ENCODE peak calls at places on chromosomes 5 and 9, in eight cellular contexts. A is fibroblast of the conjunctiva, Q is GM23338, D is anterior cingulate cortex, G is GM04503, J is caudate nucleus, U is foreskin keratinocyte, S is AG20443. W is an unnamed sample.

GRCh38 chr9:82923410-82924242 is 139.3 kb downstream of the RASEF start:
- DNase-seq in Q (no peak), U (no peak), A (no peak), S (no peak), D (no peak), J (no peak), G (no peak), W (no peak)

GRCh38 chr5:149924481-149924880 is 20.1 kb downstream of the PDE6A start:
- DNase-seq in D (no peak), A (peak), S (no peak), U (no peak), Q (no peak), J (no peak), G (no peak), W (no peak)

GRCh38 chr5:147303251-147303650 is 68.4 kb downstream of the STK32A start:
- DNase-seq in Q (no peak), U (no peak), S (peak), D (no peak), A (no peak), G (peak), J (no peak), W (no peak)

GRCh38 chr9:133742849-133743444 is 4.8 kb upstream of the SARDH start:
- DNase-seq in U (no peak), S (peak), J (peak), A (peak), G (no peak), D (peak), Q (peak), W (peak)

GRCh38 chr9:93130861-93131481 is 3.1 kb downstream of the NINJ1 start:
- DNase-seq in U (no peak), A (no peak), D (no peak), G (no peak), J (no peak), S (no peak), Q (no peak), W (no peak)

GRCh38 chr9:111794837-111795556 is at the start of gene SHOC1:
- DNase-seq in Q (no peak), J (no peak), U (no peak), G (no peak), D (no peak), A (no peak), S (no peak), W (no peak)

GRCh38 chr9:114825126-114825525 is 19.3 kb upstream of the TNFSF15 start:
- DNase-seq in U (no peak), D (no peak), J (no peak), G (no peak), Q (no peak), A (no peak), S (no peak), W (no peak)

GRCh38 chr9:16516887-16517286 is 353.6 kb downstream of the BNC2 start:
- DNase-seq in U (no peak), D (no peak), G (no peak), A (no peak), J (no peak), Q (no peak), S (peak), W (no peak)

GRCh38 chr9:88018101-88018500 is 43.8 kb upstream of the CDK20 start:
- DNase-seq in J (no peak), S (no peak), U (no peak), G (no peak), D (no peak), A (no peak), Q (no peak), W (no peak)

GRCh38 chr5:145902421-145902820 is 29.6 kb upstream of the GRXCR2 start:
- DNase-seq in U (no peak), D (no peak), S (no peak), A (no peak), J (no peak), Q (no peak), G (no peak), W (no peak)

GRCh38 chr5:150655221-150655620 is 5.8 kb upstream of the MYOZ3 start:
- DNase-seq in A (no peak), G (no peak), J (no peak), U (no peak), D (no peak), Q (no peak), S (no peak), W (no peak)

GRCh38 chr5:13558408-13558807 is 386.1 kb downstream of the DNAH5 start:
- DNase-seq in D (no peak), Q (no peak), U (no peak), S (no peak), G (no peak), A (no peak), J (no peak), W (no peak)